ENCODE peak calls at places on chromosomes 7 and 10, in nine cellular contexts. H is astrocyte of the spinal cord; W is activated naive CD4-positive, alpha-beta T cell treated with Interleukin-2 at 50 U/mL for 16 hours; O is fibroblast of lung; X is AG04450; C is hepatic stellate cell; P is stimulated activated CD4-positive, alpha-beta T cell treated with anti-CD3 and anti-CD28 coated beads, Interleukin-2, amount 100 ng/mL, for 48 hours; N is dermis microvascular lymphatic vessel endothelial cell; R is PC-3. E is an unnamed sample.

GRCh38 chr10:23194966-23195845 is 3.1 kb downstream of the PTF1A start:
- DNase-seq in O (no peak), H (no peak), C (no peak), N (no peak), P (no peak), R (no peak), X (no peak), W (no peak), E (no peak)

GRCh38 chr10:77710081-77710551 is 72.5 kb upstream of the KCNMA1 start:
- DNase-seq in W (peak), H (no peak), N (no peak), P (peak), R (no peak), O (no peak), X (no peak), C (no peak), E (no peak)

GRCh38 chr10:13001887-13002212 is 337 bp upstream of the CCDC3 start:
- DNase-seq in P (no peak), C (no peak), H (no peak), N (no peak), O (no peak), X (no peak), R (no peak), W (no peak), E (no peak)

GRCh38 chr7:8702807-8703206 is 269.4 kb downstream of the NXPH1 start:
- DNase-seq in H (no peak), P (no peak), N (no peak), W (no peak), O (no peak), C (no peak), R (no peak), X (no peak), E (no peak)

GRCh38 chr7:87475359-87476178 is at the start of gene ABCB4:
- DNase-seq in H (peak), C (no peak), N (no peak), P (no peak), O (peak), R (no peak), W (no peak), X (no peak), E (peak)

GRCh38 chr10:101827919-101828600 is 9.8 kb upstream of the OGA start:
- DNase-seq in O (no peak), H (no peak), R (no peak), N (no peak), W (no peak), C (no peak), P (no peak), X (no peak), E (no peak)

GRCh38 chr7:92633211-92633906 is 43.2 kb upstream of the FAM133B start:
- DNase-seq in P (no peak), N (peak), X (peak), O (peak), C (peak), R (peak), W (peak), H (peak), E (no peak)

GRCh38 chr10:34835908-34836558 is 20.9 kb upstream of the PARD3 start:
- DNase-seq in P (no peak), C (no peak), H (no peak), X (no peak), O (no peak), R (peak), W (no peak), N (no peak), E (no peak)

GRCh38 chr7:151427705-151428392 is 12.1 kb downstream of the CRYGN start:
- DNase-seq in C (no peak), R (no peak), O (no peak), P (no peak), N (no peak), W (no peak), H (no peak), X (no peak), E (no peak)

GRCh38 chr10:124827474-124827873 is 25.9 kb downstream of the ABRAXAS2 start:
- DNase-seq in N (peak), X (no peak), R (peak), W (no peak), C (peak), H (peak), P (no peak), O (no peak), E (no peak)

GRCh38 chr10:62554632-62555199 is 180.5 kb downstream of the ZNF365 start:
- DNase-seq in N (peak), R (peak), H (peak), P (no peak), O (peak), C (peak), W (no peak), X (no peak), E (no peak)

E was measured in Right ventricle myocardium inferior.